ENCODE peak calls at places on chromosomes 5 and 9, in nine cellular contexts. V is mammary epithelial cell, Y is HL-60, Z is dorsolateral prefrontal cortex, W is GM12865, X is mucosa of descending colon, L is upper lobe of right lung, C is choroid plexus epithelial cell, E is BJ. F is an unnamed sample.

GRCh38 chr5:21164425-21164824 is 1176.4 kb upstream of the CDH18 start:
- DNase-seq in V (no peak), Y (no peak), Z (no peak), W (no peak), X (no peak), L (no peak), C (no peak), E (no peak), F (no peak)

GRCh38 chr9:69325409-69326212 is 596 bp downstream of the ENTREP1 start:
- DNase-seq in V (peak; percentile 28), Y (no peak), Z (peak; percentile 10), W (no peak), X (peak; percentile 53), L (peak; percentile 71), C (no peak), E (no peak), F (no peak)

GRCh38 chr5:132479812-132480441 is 10.6 kb downstream of the IRF1 start:
- DNase-seq in V (no peak), Y (no peak), Z (no peak), W (peak; percentile 54), X (no peak), L (no peak), C (no peak), E (no peak), F (no peak)

GRCh38 chr9:77588319-77588937 is 59.7 kb downstream of the GNA14 start:
- DNase-seq in V (peak; percentile 55), Y (peak; percentile 3), Z (peak; percentile 23), W (no peak), X (no peak), L (no peak), C (peak; percentile 69), E (peak; percentile 82), F (no peak)

GRCh38 chr5:132110930-132111329 is 37.3 kb downstream of the CSF2 start:
- DNase-seq in V (no peak), Y (no peak), Z (no peak), W (no peak), X (no peak), L (no peak), C (no peak), E (no peak), F (no peak)

GRCh38 chr9:123528521-123528920 is 172.5 kb downstream of the CRB2 start:
- DNase-seq in V (no peak), Y (no peak), Z (no peak), W (no peak), X (no peak), L (no peak), C (no peak), E (no peak), F (no peak)

GRCh38 chr5:121175986-121176385 is 675.7 kb upstream of the FTMT start:
- DNase-seq in V (no peak), Y (no peak), Z (no peak), W (no peak), X (no peak), L (no peak), C (no peak), E (no peak), F (no peak)

GRCh38 chr9:132163876-132164603 is 2.2 kb downstream of the NTNG2 start:
- DNase-seq in V (no peak), Y (no peak), Z (no peak), W (no peak), X (no peak), L (no peak), C (peak; percentile 18), E (no peak), F (no peak)

GRCh38 chr5:80837679-80838078 is 122.5 kb upstream of the RASGRF2 start:
- DNase-seq in V (no peak), Y (no peak), Z (no peak), W (peak; percentile 85), X (no peak), L (no peak), C (no peak), E (no peak), F (no peak)

GRCh38 chr9:117184173-117184572 is 230.7 kb downstream of the ASTN2 start:
- DNase-seq in V (no peak), Y (no peak), Z (no peak), W (no peak), X (no peak), L (no peak), C (no peak), E (no peak), F (no peak)

GRCh38 chr5:149605998-149606721 is 24.9 kb downstream of the ARHGEF37 start:
- DNase-seq in V (peak; percentile 99), Y (no peak), Z (no peak), W (peak; percentile 92), X (peak; percentile 63), L (no peak), C (peak; percentile 64), E (peak; percentile 91), F (no peak)

GRCh38 chr9:114289106-114289505 is 33.8 kb upstream of the ORM1 start:
- DNase-seq in V (no peak), Y (no peak), Z (no peak), W (no peak), X (peak; percentile 38), L (peak; percentile 46), C (no peak), E (no peak), F (peak; percentile 80)

GRCh38 chr9:129140397-129141065 is 29.3 kb downstream of the PTPA start:
- DNase-seq in V (peak; percentile 65), Y (peak; percentile 39), Z (peak; percentile 20), W (peak; percentile 51), X (peak; percentile 73), L (peak; percentile 73), C (peak; percentile 66), E (no peak), F (no peak)

GRCh38 chr5:59829389-59829788 is 64.1 kb downstream of the PDE4D start:
- DNase-seq in V (no peak), Y (no peak), Z (no peak), W (no peak), X (no peak), L (no peak), C (peak; percentile 91), E (peak; percentile 90), F (no peak)

DNA sequence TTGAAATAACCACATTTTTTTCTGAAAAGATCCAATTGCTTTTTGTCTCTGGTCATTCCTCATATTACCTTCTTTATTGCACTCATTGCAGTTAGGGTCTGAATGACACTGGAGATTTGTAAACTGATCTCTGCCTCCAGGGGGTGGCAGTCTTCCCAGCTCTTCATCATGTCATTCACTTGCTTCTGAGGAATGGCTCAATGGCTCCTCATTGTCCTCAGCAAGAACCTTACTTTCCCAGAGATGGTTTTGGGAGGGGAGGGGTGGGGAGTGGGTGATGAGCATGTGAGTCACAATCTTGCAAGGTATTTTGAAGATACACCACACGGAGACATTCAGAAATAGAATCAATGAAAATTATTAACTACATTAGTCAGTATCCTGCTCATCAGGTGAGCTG is 159.8 kb upstream of the GAS1 start:
- DNase-seq in V (peak; percentile 93), Y (no peak), Z (peak; percentile 14), W (peak; percentile 26), X (no peak), L (no peak), C (peak; percentile 52), E (no peak), F (no peak)
- TF ChIP-seq CTCF in V (peak; percentile 39), Y (no peak), Z (peak; percentile 30), W (no peak), X (no peak), L (no peak), C (peak; percentile 49), E (peak; percentile 17), F (no peak)

GRCh38 chr5:107820339-107820880 is 149.7 kb upstream of the EFNA5 start:
- DNase-seq in V (no peak), Y (no peak), Z (no peak), W (peak; percentile 23), X (no peak), L (no peak), C (no peak), E (no peak), F (no peak)
- TF ChIP-seq CTCF in V (no peak), Y (no peak), Z (no peak), W (no peak), X (no peak), L (no peak), C (no peak), E (no peak), F (no peak)

GRCh38 chr5:178463321-178464155 is 126.7 kb downstream of the COL23A1 start:
- DNase-seq in V (no peak), Y (no peak), Z (no peak), W (no peak), X (no peak), L (no peak), C (no peak), E (no peak), F (peak; percentile 74)

GRCh38 chr5:178460598-178461425 is 129.4 kb downstream of the COL23A1 start:
- DNase-seq in V (no peak), Y (peak; percentile 82), Z (peak; percentile 74), W (peak; percentile 44), X (no peak), L (peak; percentile 88), C (peak; percentile 47), E (no peak), F (peak; percentile 85)

GRCh38 chr5:178462846-178463245 is 127.3 kb downstream of the COL23A1 start:
- DNase-seq in V (no peak), Y (peak; percentile 83), Z (no peak), W (no peak), X (no peak), L (no peak), C (no peak), E (no peak), F (peak; percentile 49)

GRCh38 chr5:178460174-178460573 is 130.0 kb downstream of the COL23A1 start:
- DNase-seq in V (no peak), Y (no peak), Z (no peak), W (no peak), X (no peak), L (no peak), C (no peak), E (no peak), F (peak; percentile 57)

DNA sequence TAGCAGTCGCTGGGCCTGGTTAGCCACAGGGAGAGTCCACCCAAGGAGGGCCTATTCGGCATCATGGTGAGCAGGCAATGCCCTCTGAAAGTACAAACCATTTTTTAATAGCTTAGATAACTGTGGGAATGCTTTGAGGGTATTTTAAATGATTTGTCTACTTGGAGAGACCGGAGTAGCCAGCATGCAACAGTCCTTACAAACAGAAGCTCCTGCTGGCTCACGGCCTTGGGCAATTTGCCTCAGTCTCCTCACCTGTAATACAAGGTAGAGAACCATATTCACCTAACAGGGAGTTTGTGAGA is 128.8 kb downstream of the COL23A1 start:
- DNase-seq in V (no peak), Y (no peak), Z (no peak), W (no peak), X (no peak), L (no peak), C (no peak), E (no peak), F (no peak)
- TF ChIP-seq CTCF in V (no peak), Y (no peak), Z (no peak), W (no peak), X (no peak), L (no peak), C (no peak), E (no peak), F (no peak)

DNA sequence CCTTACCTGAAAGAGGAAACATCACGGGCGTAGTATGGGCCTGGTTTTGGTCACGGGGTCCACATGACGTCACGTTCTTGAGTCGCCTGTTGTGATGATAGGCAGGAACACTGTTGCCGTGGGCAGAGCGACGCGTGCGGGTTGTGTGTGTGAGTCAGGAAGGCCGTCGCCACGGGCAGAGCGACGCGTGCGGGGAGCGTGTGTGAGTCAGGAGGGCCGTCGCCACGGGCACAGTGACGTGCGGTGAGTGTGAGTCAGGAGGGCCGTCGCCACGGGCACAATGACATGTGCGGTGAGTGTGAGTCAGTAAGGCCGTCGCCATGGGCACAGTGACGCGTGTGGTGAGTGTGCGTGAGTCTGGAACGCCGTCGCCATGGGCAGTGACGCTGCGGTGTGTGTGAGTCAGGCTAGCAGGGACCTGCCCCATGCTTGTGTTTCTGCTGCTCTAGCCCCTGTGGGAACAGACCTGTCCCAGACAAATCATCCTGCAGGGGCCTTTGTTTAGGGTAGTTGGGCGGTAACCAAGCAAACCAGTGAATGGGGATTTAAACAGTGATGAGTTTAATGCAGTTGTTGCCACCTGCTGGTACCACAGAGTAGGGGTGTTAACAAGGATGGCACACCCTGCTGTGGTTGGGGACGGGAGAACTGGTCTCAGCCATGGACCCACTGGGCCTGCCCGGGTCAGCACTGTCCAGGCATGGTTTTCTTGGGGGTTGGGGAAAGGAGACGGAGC is 19.8 kb downstream of the TRIP13 start:
- DNase-seq in V (peak; percentile 99), Y (no peak), Z (peak; percentile 87), W (no peak), X (no peak), L (no peak), C (peak; percentile 86), E (peak; percentile 41), F (no peak)
- TF ChIP-seq CTCF in V (peak; percentile 58), Y (no peak), Z (no peak), W (no peak), X (no peak), L (no peak), C (peak; percentile 32), E (no peak), F (peak; percentile 25)

F was measured in osteocyte.